ENCODE peak calls at places on chromosomes 16 and 17, in six cellular contexts. P is H9, C is HepG2, D is HCT116, T is mammary epithelial cell, L is GM23338. Z is an unnamed sample. For H3K4me1, the result is how much of the 10 kb centered on the place peaks cover.

GRCh38 chr16:11949527-11949926 is 7.7 kb upstream of the NPIPB2 start:
- DNase-seq in P (peak), C (peak), D (peak), T (peak), L (peak), Z (peak)

GRCh38 chr17:10745231-10745630 is 15.4 kb upstream of the TMEM220 start:
- DNase-seq in P (no peak), C (no peak), D (no peak), T (no peak), L (no peak), Z (peak)

GRCh38 chr17:13541032-13541480 is 60.7 kb downstream of the HS3ST3A1 start:
- DNase-seq in P (no peak), C (no peak), D (peak), T (peak), L (no peak), Z (peak)

GRCh38 chr16:87918314-87918713 is 18.0 kb downstream of the CA5A start:
- DNase-seq in P (no peak), C (no peak), D (no peak), T (no peak), L (no peak), Z (no peak)

GRCh38 chr17:44917456-44917855 is 2.2 kb upstream of the GFAP start:
- DNase-seq in P (no peak), C (no peak), D (no peak), T (no peak), L (no peak), Z (no peak)

GRCh38 chr16:71865173-71865863 is 18.7 kb downstream of the ZNF821 start:
- DNase-seq in P (no peak), C (no peak), D (no peak), T (no peak), L (no peak), Z (no peak)

GRCh38 chr17:76079577-76080206 is 710 bp downstream of the ZACN start:
- DNase-seq in P (peak), C (no peak), D (no peak), T (no peak), L (peak), Z (no peak)

GRCh38 chr17:64354396-64354795 is 36.3 kb downstream of the PECAM1 start:
- DNase-seq in P (no peak), C (no peak), D (no peak), T (no peak), L (peak), Z (no peak)

GRCh38 chr16:5001571-5001970 is 32.2 kb downstream of the NAGPA start:
- DNase-seq in P (no peak), C (no peak), D (no peak), T (no peak), L (no peak), Z (no peak)

GRCh38 chr17:73118876-73119485 is 26.5 kb upstream of the SLC39A11 start:
- DNase-seq in P (no peak), C (no peak), D (no peak), T (no peak), L (no peak), Z (no peak)

GRCh38 chr17:4199818-4200402 is 56.9 kb downstream of the CYB5D2 start:
- DNase-seq in P (peak), C (peak), D (peak), T (peak), L (peak), Z (peak)

GRCh38 chr17:66964083-66964771 is at the start of gene CACNG4:
- DNase-seq in P (no peak), C (no peak), D (no peak), T (no peak), L (peak), Z (peak)

GRCh38 chr16:54268766-54269165 is 17.8 kb downstream of the IRX3 start:
- DNase-seq in P (peak), C (no peak), D (no peak), T (no peak), L (no peak), Z (no peak)

DNA sequence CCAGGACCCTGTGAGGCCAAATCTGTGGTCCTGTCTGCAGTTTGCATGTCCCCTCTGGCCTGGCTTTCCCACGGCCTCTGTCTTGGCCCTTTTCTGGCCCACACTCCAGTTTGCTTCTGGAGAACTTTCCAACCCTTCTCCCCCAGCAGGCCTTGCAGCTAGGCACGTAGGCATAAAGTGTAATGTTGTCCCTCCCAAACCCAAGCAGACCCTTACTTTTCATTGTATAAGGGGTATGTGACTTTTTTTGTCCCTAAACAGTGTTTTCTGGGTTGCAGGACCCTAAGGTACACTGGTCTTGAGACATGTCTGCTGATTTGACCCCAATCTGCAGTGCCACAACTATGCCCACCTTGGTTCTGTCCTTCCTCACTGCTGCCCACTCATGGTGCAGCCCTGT is 15.6 kb upstream of the SMPD3 start:
- DNase-seq in P (no peak), C (no peak), D (no peak), T (no peak), L (no peak), Z (no peak)
- H3K4me1 ChIP-seq in P (under half), C (under half), D (under half), T (under half), L (under half), Z (under half)

DNA sequence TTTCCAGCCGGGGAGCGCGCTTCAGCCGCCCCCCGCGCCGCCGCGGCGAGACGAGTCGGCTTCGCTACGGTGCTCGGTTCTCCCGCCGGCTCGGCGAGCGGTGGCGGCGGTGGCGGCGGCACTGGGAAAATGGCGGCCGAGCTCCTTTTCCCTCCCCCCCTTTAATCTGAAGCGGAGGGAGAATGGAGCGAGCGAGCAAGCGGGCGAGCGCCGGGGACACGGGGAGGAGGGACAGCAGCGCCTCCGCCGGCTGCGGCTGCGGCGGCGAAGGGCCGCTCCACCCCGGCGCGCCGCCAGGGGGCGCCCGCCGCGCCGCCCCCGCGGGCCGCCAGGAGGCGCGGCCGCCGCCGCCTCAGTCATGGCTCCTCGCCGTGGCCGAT is at the start of gene KANSL1:
- DNase-seq in P (peak), C (peak), D (peak), T (peak), L (peak), Z (peak)
- TF ChIP-seq CTCF in P (peak), C (peak), D (peak), T (peak), L (no peak), Z (peak)

DNA sequence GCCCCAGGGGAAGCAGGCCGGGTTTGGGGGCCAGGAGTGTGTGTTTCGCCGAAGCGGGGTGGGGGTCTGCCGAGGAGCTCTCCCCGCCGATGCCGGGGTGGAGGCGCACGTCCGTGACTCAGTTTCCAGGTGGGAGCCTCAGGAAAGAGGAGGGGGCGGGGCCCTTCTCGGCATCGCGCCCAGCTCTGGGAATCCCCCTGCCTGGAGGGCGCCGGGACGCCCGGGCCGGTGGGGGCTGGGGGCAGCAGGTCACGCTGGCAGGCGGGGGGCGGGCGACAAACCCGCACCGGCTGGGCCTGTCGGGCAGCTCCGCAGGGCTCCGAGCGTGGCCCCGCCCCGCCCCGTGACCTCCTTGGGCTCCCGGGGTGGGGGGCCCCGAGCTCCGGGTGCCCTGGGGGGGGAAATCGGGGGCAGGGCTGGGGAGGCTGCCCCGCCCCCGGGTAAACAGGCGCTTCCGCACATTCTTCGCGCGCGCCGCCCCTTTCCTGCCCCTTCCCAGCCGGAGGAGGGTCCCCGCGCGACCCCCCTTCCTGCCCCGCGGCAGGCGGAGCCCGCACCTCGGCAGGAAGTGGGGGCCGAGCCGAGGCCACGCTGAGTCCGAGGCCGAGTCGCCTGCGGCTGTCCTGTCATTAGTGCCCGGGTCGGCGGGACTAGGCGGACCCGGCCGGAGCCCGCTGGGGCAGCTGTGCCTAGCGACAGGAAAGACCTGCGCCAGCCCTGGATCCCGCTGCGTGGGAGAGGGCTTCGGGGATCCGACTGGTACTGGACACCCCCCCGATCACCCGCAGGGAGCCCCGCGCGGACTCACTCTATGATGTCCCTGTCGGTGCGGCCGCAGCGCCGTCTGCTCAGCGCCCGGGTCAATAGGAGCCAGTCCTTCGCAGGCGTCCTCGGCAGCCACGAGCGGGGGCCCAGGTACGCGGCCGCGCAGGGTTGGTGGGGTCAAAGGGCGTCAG is 9.3 kb downstream of the RIPOR1 start:
- DNase-seq in P (peak), C (no peak), D (no peak), T (no peak), L (peak), Z (peak)
- H3K4me2 ChIP-seq in P (peak), C (peak), D (no peak), T (peak), L (peak), Z (peak)

DNA sequence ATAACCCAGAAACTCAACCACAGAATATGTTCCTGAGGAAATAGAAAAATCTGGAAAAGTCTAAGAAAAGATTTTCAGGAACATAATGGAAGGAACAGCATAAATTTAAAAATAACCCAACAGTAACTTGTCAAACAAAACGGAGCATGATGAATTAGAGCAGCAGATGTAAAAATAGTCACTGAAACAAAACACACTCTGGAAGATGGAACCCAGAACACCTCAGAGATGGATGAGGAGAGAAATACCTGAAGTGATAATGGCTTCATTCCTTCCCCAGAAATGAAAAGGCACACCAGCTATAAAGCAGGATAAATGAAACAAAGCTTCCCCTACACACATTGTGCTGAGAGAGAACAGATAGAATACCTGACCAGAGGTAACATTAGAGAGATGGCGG is 6.3 kb downstream of the TK1 start:
- DNase-seq in P (no peak), C (no peak), D (no peak), T (no peak), L (no peak), Z (no peak)
- H3K4me1 ChIP-seq in P (under half), C (under half), D (under half), T (under half), L (under half), Z (under half)

DNA sequence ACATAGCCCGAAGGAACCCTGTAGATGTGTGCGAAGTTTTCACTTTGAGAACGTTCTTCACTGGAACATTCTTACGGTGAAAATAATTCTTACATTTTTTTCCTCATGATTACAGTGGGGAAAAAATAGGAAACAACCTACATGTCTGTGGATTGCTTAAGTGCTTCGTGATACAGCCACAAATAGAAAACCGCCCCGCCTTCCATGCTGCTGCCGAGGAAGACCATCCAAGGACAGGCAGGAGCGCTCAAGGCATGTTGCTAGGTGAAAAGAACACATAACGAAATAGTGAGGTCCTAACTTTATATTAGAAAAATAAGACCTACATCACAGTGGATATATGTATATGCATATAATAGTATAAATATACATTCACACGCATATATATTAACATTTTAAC is 78.8 kb downstream of the BMERB1 start:
- DNase-seq in P (no peak), C (no peak), D (no peak), T (no peak), L (no peak), Z (no peak)
- TF ChIP-seq CTCF in P (no peak), C (no peak), D (no peak), T (no peak), L (no peak), Z (no peak)